ENCODE peak calls at places on chromosomes 16 and 17, in seven cellular contexts. X, E, I, Y, V, F and J are unnamed samples.

GRCh38 chr16:57039148-57039812 is 49.9 kb downstream of the NLRC5 start:
- DNase-seq in E (no peak), F (peak; percentile 73), I (no peak), V (no peak), Y (peak; percentile 81), X (no peak), J (no peak)

GRCh38 chr17:27848941-27849340 is 44.2 kb downstream of the LYRM9 start:
- DNase-seq in E (no peak), V (no peak), I (no peak), F (no peak), X (no peak), Y (no peak), J (no peak)

GRCh38 chr17:57422574-57423164 is 166.3 kb downstream of the MSI2 start:
- DNase-seq in F (peak; percentile 46), I (no peak), E (no peak), Y (peak; percentile 57), X (no peak), V (no peak), J (no peak)

GRCh38 chr16:55283776-55284717 is 40.0 kb upstream of the IRX6 start:
- DNase-seq in I (no peak), X (no peak), Y (no peak), E (no peak), V (no peak), F (no peak), J (no peak)

GRCh38 chr16:4298761-4299522 is 16.9 kb upstream of the GLIS2 start:
- DNase-seq in I (peak; percentile 66), V (no peak), Y (peak; percentile 94), F (peak; percentile 90), E (peak; percentile 90), X (peak; percentile 97), J (peak; percentile 92)

GRCh38 chr17:5131146-5131715 is 15.4 kb downstream of the USP6 start:
- DNase-seq in I (no peak), E (no peak), F (no peak), V (no peak), Y (no peak), X (no peak), J (no peak)

GRCh38 chr17:42997390-42997983 is 732 bp upstream of the RPL27 start:
- DNase-seq in Y (no peak), V (no peak), I (no peak), E (no peak), F (no peak), X (no peak), J (no peak)

GRCh38 chr16:10828851-10829331 is 10.3 kb upstream of the TVP23A start:
- DNase-seq in E (no peak), X (no peak), F (no peak), I (peak; percentile 49), Y (peak; percentile 53), V (no peak), J (peak; percentile 38)

GRCh38 chr16:4232541-4233386 is 9.1 kb downstream of the SRL start:
- DNase-seq in Y (no peak), X (no peak), I (no peak), E (no peak), V (no peak), F (no peak), J (no peak)

GRCh38 chr16:81500833-81501521 is 56.4 kb downstream of the CMIP start:
- DNase-seq in E (no peak), V (no peak), I (no peak), F (peak; percentile 95), X (no peak), Y (peak; percentile 81), J (peak; percentile 69)

GRCh38 chr16:55184052-55184451 is 140.0 kb upstream of the IRX6 start:
- DNase-seq in X (peak; percentile 89), I (no peak), E (no peak), F (no peak), V (no peak), Y (no peak), J (no peak)

GRCh38 chr17:71921726-71922320 is 199.0 kb upstream of the SOX9 start:
- DNase-seq in X (peak; percentile 37), E (no peak), F (peak; percentile 3), I (no peak), Y (no peak), V (no peak), J (no peak)

GRCh38 chr17:11795906-11796305 is 197.6 kb downstream of the DNAH9 start:
- DNase-seq in E (no peak), F (no peak), X (no peak), V (no peak), I (no peak), Y (no peak), J (no peak)

GRCh38 chr17:49987681-49988441 is 7.2 kb downstream of the DLX3 start:
- DNase-seq in V (no peak), F (no peak), X (peak; percentile 42), Y (no peak), I (peak; percentile 51), E (peak; percentile 50), J (no peak)

GRCh38 chr16:50573947-50574751 is 26.0 kb downstream of the NKD1 start:
- DNase-seq in F (no peak), E (no peak), Y (no peak), V (no peak), I (no peak), X (no peak), J (no peak)

GRCh38 chr16:82395212-82395611 is 225.2 kb upstream of the MPHOSPH6 start:
- DNase-seq in Y (no peak), X (no peak), F (no peak), E (no peak), V (no peak), I (no peak), J (no peak)

GRCh38 chr16:48611329-48612137 is 1.6 kb upstream of the N4BP1 start:
- DNase-seq in I (no peak), E (peak; percentile 71), Y (no peak), F (no peak), V (no peak), X (peak; percentile 89), J (peak; percentile 97)

GRCh38 chr17:68587847-68588246 is 13.3 kb downstream of the FAM20A start:
- DNase-seq in E (no peak), X (no peak), I (no peak), F (no peak), Y (no peak), V (no peak), J (no peak)

GRCh38 chr16:67187175-67187900 is 2.6 kb downstream of the EXOC3L1 start:
- DNase-seq in I (no peak), F (no peak), Y (no peak), E (no peak), V (no peak), X (no peak), J (no peak)

GRCh38 chr17:76696763-76697701 is 13.7 kb downstream of the MXRA7 start:
- DNase-seq in V (no peak), X (no peak), E (no peak), Y (no peak), I (no peak), F (peak; percentile 63), J (peak; percentile 43)

GRCh38 chr17:27551701-27552466 is 79.1 kb upstream of the LGALS9 start:
- DNase-seq in V (no peak), F (no peak), E (peak; percentile 65), I (no peak), X (peak; percentile 88), Y (peak; percentile 38), J (peak; percentile 50)

GRCh38 chr17:36747861-36748260 is 146.5 kb downstream of the MRM1 start:
- DNase-seq in X (no peak), E (no peak), Y (no peak), F (no peak), V (no peak), I (no peak), J (no peak)
- H3K9ac ChIP-seq in X (no peak overlapping the region), E (no peak overlapping the region), Y (no peak overlapping the region), F (no peak overlapping the region), V (no peak overlapping the region), I (no peak overlapping the region), J (no peak overlapping the region)

GRCh38 chr16:84584678-84585077 is 33.2 kb downstream of the COTL1 start:
- DNase-seq in V (no peak), E (no peak), F (no peak), X (no peak), Y (no peak), I (no peak), J (no peak)

GRCh38 chr16:84582958-84583516 is 34.8 kb downstream of the COTL1 start:
- DNase-seq in X (no peak), I (no peak), F (peak; percentile 74), V (no peak), Y (peak; percentile 81), E (peak; percentile 32), J (peak; percentile 65)

GRCh38 chr16:84585886-84586285 is 32.0 kb downstream of the COTL1 start:
- DNase-seq in Y (no peak), I (peak; percentile 84), F (no peak), V (peak; percentile 59), E (peak; percentile 84), X (peak; percentile 75), J (peak; percentile 52)

GRCh38 chr16:84585472-84585871 is 32.4 kb downstream of the COTL1 start:
- DNase-seq in F (no peak), E (peak; percentile 22), X (no peak), Y (no peak), I (no peak), V (no peak), J (no peak)

DNA sequence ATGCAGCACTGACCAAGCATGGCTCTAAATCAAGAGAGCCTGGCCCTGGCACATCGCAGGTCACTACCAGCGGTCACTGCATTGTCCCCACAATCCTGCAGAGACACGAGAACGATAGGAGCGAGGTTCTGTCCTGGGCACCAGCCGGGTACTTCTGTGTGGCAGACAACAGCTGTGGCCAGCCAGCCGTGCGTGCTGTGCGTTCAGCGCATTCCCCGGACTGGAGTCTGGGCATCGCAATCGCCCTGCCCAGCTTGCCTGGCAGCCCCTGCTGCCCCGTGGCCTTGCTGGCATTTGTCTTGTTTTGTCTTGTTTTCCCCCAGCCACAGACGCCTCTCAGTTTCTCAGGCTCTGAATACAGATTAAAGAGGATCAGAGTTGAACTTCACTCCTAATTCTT is 33.9 kb downstream of the COTL1 start:
- DNase-seq in E (no peak), F (no peak), V (no peak), X (no peak), I (no peak), Y (no peak), J (no peak)
- H3K18ac ChIP-seq in E (no peak overlapping the region), F (no peak overlapping the region), V (peak overlapping the region; percentile 27), X (no peak overlapping the region), I (no peak overlapping the region), Y (no peak overlapping the region), J (no peak overlapping the region)

GRCh38 chr17:2156666-2157065 is 101.8 kb downstream of the HIC1 start:
- DNase-seq in Y (no peak), F (no peak), E (no peak), V (no peak), I (no peak), X (no peak), J (no peak)

GRCh38 chr17:2151634-2152033 is 96.7 kb downstream of the HIC1 start:
- DNase-seq in F (no peak), I (no peak), E (no peak), V (no peak), X (peak; percentile 43), Y (peak; percentile 34), J (peak; percentile 75)

GRCh38 chr17:2155482-2156051 is 100.7 kb downstream of the HIC1 start:
- DNase-seq in F (no peak), E (no peak), I (no peak), Y (no peak), V (no peak), X (no peak), J (no peak)

GRCh38 chr17:2158011-2158410 is 103.1 kb downstream of the HIC1 start:
- DNase-seq in X (no peak), Y (peak; percentile 97), E (no peak), V (no peak), I (no peak), F (peak; percentile 97), J (peak; percentile 64)

GRCh38 chr17:2157081-2157480 is 102.2 kb downstream of the HIC1 start:
- DNase-seq in V (no peak), Y (peak; percentile 66), F (peak; percentile 83), E (no peak), I (no peak), X (no peak), J (peak; percentile 20)
- H3K27ac ChIP-seq in V (no peak overlapping the region), Y (peak overlapping the region; percentile 52), F (no peak overlapping the region), E (no peak overlapping the region), I (no peak overlapping the region), X (no peak overlapping the region), J (no peak overlapping the region)

GRCh38 chr17:2214887-2215615 is 88.5 kb downstream of the SMG6 start:
- DNase-seq in F (peak; percentile 93), E (no peak), Y (peak; percentile 88), I (no peak), V (no peak), X (no peak), J (no peak)
- H3K9ac ChIP-seq in F (peak overlapping the region; percentile 96), E (no peak overlapping the region), Y (peak overlapping the region; percentile 59), I (no peak overlapping the region), V (no peak overlapping the region), X (no peak overlapping the region), J (no peak overlapping the region)